ENCODE peak calls at places on chromosomes 16 and 17, in five cellular contexts. J, X, H, D and G are unnamed samples.

GRCh38 chr17:49508891-49509587 is 13.9 kb downstream of the NGFR start:
- DNase-seq in J (no peak), X (no peak), H (no peak), D (no peak), G (no peak)

GRCh38 chr17:60745544-60745943 is 67.9 kb downstream of the BCAS3 start:
- DNase-seq in J (no peak), X (no peak), H (no peak), D (no peak), G (no peak)

GRCh38 chr16:82456683-82457082 is 170.1 kb upstream of the CDH13 start:
- DNase-seq in J (no peak), X (peak), H (peak), D (no peak), G (peak)

GRCh38 chr16:31198207-31198882 is 4.2 kb downstream of the PYCARD start:
- DNase-seq in J (no peak), X (no peak), H (no peak), D (no peak), G (no peak)

GRCh38 chr17:17742133-17742621 is 60.9 kb downstream of the RAI1 start:
- DNase-seq in J (no peak), X (no peak), H (no peak), D (no peak), G (no peak)

GRCh38 chr16:13390093-13390985 is 488.9 kb downstream of the SHISA9 start:
- DNase-seq in J (peak), X (no peak), H (no peak), D (no peak), G (no peak)

GRCh38 chr16:85221810-85222150 is 109.5 kb upstream of the CIBAR2 start:
- DNase-seq in J (no peak), X (no peak), H (no peak), D (no peak), G (no peak)

GRCh38 chr17:50953831-50954601 is 87.9 kb upstream of the TOB1 start:
- DNase-seq in J (peak), X (peak), H (no peak), D (peak), G (peak)

GRCh38 chr17:4512156-4513112 is 13.8 kb downstream of the SPNS2 start:
- DNase-seq in J (no peak), X (no peak), H (no peak), D (no peak), G (no peak)

GRCh38 chr17:74008196-74008595 is 195.3 kb upstream of the RPL38 start:
- DNase-seq in J (peak), X (no peak), H (peak), D (no peak), G (no peak)

GRCh38 chr17:42361781-42362186 is 26.5 kb downstream of the STAT3 start:
- DNase-seq in J (peak), X (peak), H (no peak), D (no peak), G (no peak)

GRCh38 chr17:36938566-36939058 is 1.3 kb downstream of the LHX1 start:
- DNase-seq in J (no peak), X (no peak), H (no peak), D (no peak), G (no peak)

GRCh38 chr16:19348578-19349315 is 63.2 kb downstream of the CLEC19A start:
- DNase-seq in J (no peak), X (no peak), H (peak), D (no peak), G (no peak)

GRCh38 chr16:18931756-18932155 is 5.5 kb upstream of the SMG1 start:
- DNase-seq in J (no peak), X (no peak), H (no peak), D (no peak), G (no peak)

GRCh38 chr16:77833906-77834599 is 45.7 kb downstream of the VAT1L start:
- DNase-seq in J (no peak), X (no peak), H (peak), D (no peak), G (no peak)

GRCh38 chr17:42178817-42179216 is 2.1 kb downstream of the KCNH4 start:
- DNase-seq in J (no peak), X (no peak), H (no peak), D (no peak), G (no peak)

GRCh38 chr17:73278465-73279453 is 17.1 kb upstream of the CPSF4L start:
- DNase-seq in J (peak), X (no peak), H (no peak), D (peak), G (peak)

GRCh38 chr17:42253173-42253545 is 23.0 kb downstream of the STAT5B start:
- DNase-seq in J (no peak), X (no peak), H (no peak), D (no peak), G (no peak)

GRCh38 chr16:68737046-68737729 is at the start of gene CDH1:
- DNase-seq in J (peak), X (peak), H (peak), D (peak), G (peak)

GRCh38 chr17:79009397-79010303 is at the start of gene CANT1:
- DNase-seq in J (peak), X (peak), H (peak), D (peak), G (peak)

GRCh38 chr17:10613775-10614513 is 43.2 kb downstream of the MYH3 start:
- DNase-seq in J (no peak), X (no peak), H (no peak), D (no peak), G (no peak)

GRCh38 chr16:47413041-47413440 is 47.8 kb downstream of the ITFG1 start:
- DNase-seq in J (no peak), X (no peak), H (no peak), D (no peak), G (no peak)

GRCh38 chr17:43998552-43998951 is 5.9 kb upstream of the NAGS start:
- DNase-seq in J (no peak), X (no peak), H (no peak), D (no peak), G (no peak)

GRCh38 chr17:77419547-77420475 is 279.0 kb downstream of the SEC14L1 start:
- DNase-seq in J (no peak), X (no peak), H (no peak), D (peak), G (no peak)

GRCh38 chr16:51982715-51983680 is 563.9 kb downstream of the TOX3 start:
- DNase-seq in J (peak), X (peak), H (no peak), D (no peak), G (peak)

GRCh38 chr17:43753488-43754129 is 5.0 kb downstream of the SOST start:
- DNase-seq in J (no peak), X (peak), H (no peak), D (no peak), G (no peak)

GRCh38 chr16:74035816-74036215 is 260.8 kb upstream of the PSMD7 start:
- DNase-seq in J (no peak), X (no peak), H (no peak), D (no peak), G (no peak)

GRCh38 chr16:24543949-24544348 is 4.6 kb downstream of the RBBP6 start:
- DNase-seq in J (no peak), X (no peak), H (no peak), D (no peak), G (no peak)

GRCh38 chr16:87541004-87541881 is 48.4 kb upstream of the ZCCHC14 start:
- DNase-seq in J (no peak), X (no peak), H (no peak), D (peak), G (no peak)

GRCh38 chr16:23134274-23134673 is 15.0 kb downstream of the USP31 start:
- DNase-seq in J (no peak), X (no peak), H (no peak), D (peak), G (no peak)

GRCh38 chr17:47850692-47851573 is at the start of gene SP6:
- DNase-seq in J (no peak), X (peak), H (no peak), D (peak), G (peak)